ENCODE peak calls at places on chromosomes 3 and 15, in ten cellular contexts. L is CD8-positive, alpha-beta T cell; W is testis; A is GM23338; N is AG04450; Y is uterus; C is nephron progenitor cell; H is BJ; T is left ventricle myocardium inferior; J is left lung. B is an unnamed sample.
A peak's percentile ranks its signal among the peaks of the same experiment; 100 is the strongest.

GRCh38 chr15:24835301-24835700 is 119.5 kb upstream of the SNRPN start:
- DNase-seq in H (no peak), A (no peak), Y (no peak), L (no peak), N (no peak), C (no peak), W (no peak), T (no peak), J (no peak), B (no peak)

GRCh38 chr3:183253961-183254815 is 1.1 kb downstream of the B3GNT5 start:
- DNase-seq in J (peak; percentile 59), C (peak; percentile 64), Y (peak; percentile 38), H (no peak), L (no peak), A (peak; percentile 74), W (peak; percentile 42), N (no peak), T (peak; percentile 45), B (peak; percentile 54)

GRCh38 chr3:57923101-57923500 is 85.1 kb upstream of the FLNB start:
- DNase-seq in C (no peak), L (no peak), Y (no peak), T (no peak), J (no peak), N (no peak), W (no peak), A (no peak), H (no peak), B (no peak)

GRCh38 chr3:23959147-23959900 is 14.2 kb downstream of the NR1D2 start:
- DNase-seq in L (no peak), T (no peak), A (peak; percentile 25), C (no peak), J (no peak), W (no peak), Y (no peak), N (peak; percentile 72), H (peak; percentile 91), B (no peak)

GRCh38 chr3:182603501-182603900 is 189.8 kb upstream of the ATP11B start:
- DNase-seq in J (no peak), N (no peak), W (no peak), C (no peak), T (no peak), A (no peak), Y (no peak), H (no peak), L (no peak), B (no peak)

GRCh38 chr3:155676252-155676981 is 68.5 kb downstream of the PLCH1 start:
- DNase-seq in C (no peak), T (peak; percentile 30), Y (peak; percentile 14), L (no peak), H (peak; percentile 49), W (peak; percentile 75), N (no peak), J (peak; percentile 39), A (peak; percentile 36), B (no peak)

GRCh38 chr3:36456784-36457183 is 76.5 kb downstream of the STAC start:
- DNase-seq in H (no peak), N (no peak), C (no peak), J (no peak), A (no peak), L (no peak), Y (no peak), T (no peak), W (no peak), B (no peak)

GRCh38 chr15:88401972-88402656 is 65.1 kb downstream of the MRPL46 start:
- DNase-seq in A (peak; percentile 23), C (no peak), W (no peak), T (peak; percentile 74), L (no peak), J (no peak), H (no peak), N (no peak), Y (no peak), B (no peak)

GRCh38 chr3:132288357-132288756 is 28.9 kb upstream of the ACP3 start:
- DNase-seq in J (no peak), T (no peak), W (no peak), H (no peak), N (no peak), A (no peak), Y (no peak), C (no peak), L (no peak), B (no peak)

GRCh38 chr3:78140866-78141658 is 1101.2 kb downstream of the ROBO2 start:
- DNase-seq in W (no peak), T (no peak), H (no peak), J (no peak), A (no peak), N (peak; percentile 26), C (no peak), L (no peak), Y (no peak), B (no peak)

GRCh38 chr15:96327155-96327741 is 3.3 kb upstream of the NR2F2 start:
- DNase-seq in J (no peak), T (no peak), W (no peak), Y (peak; percentile 22), L (no peak), H (peak; percentile 72), A (peak; percentile 75), C (no peak), N (peak; percentile 71), B (no peak)

GRCh38 chr3:59690886-59691285 is 641.1 kb upstream of the CFAP20DC start:
- DNase-seq in J (no peak), C (no peak), L (no peak), W (no peak), Y (no peak), H (no peak), T (no peak), A (no peak), N (no peak), B (no peak)

GRCh38 chr3:13954266-13954665 is 74.4 kb upstream of the WNT7A start:
- DNase-seq in A (no peak), L (no peak), N (no peak), T (no peak), C (no peak), H (no peak), Y (no peak), J (no peak), W (no peak), B (no peak)

GRCh38 chr3:13951184-13951583 is 71.3 kb upstream of the WNT7A start:
- DNase-seq in J (no peak), N (no peak), Y (no peak), L (no peak), A (no peak), C (no peak), H (no peak), T (no peak), W (no peak), B (no peak)

GRCh38 chr3:13950042-13950441 is 70.2 kb upstream of the WNT7A start:
- DNase-seq in H (no peak), W (no peak), L (no peak), A (no peak), J (no peak), N (no peak), C (no peak), Y (no peak), T (no peak), B (no peak)

DNA sequence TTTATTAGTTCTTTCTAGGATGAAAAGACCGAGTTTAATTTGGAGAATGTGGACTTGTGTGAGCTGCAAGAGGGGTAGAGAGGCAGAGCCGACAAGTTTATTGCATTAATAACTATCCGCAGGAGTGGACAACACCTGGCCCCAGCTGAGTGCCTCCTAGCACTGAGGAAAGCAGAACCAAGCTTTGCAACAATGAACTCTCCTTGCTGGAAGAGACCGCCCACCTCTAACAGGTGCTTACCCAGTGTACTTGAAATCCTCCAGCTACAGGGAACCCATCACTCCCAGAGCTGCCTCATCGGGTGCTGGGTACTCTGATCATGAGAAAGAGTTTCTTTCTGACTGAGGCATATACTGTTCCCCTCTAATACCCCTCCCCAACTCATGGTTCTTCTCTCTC is 75.2 kb upstream of the WNT7A start:
- DNase-seq in L (no peak), N (no peak), J (no peak), H (no peak), Y (no peak), W (no peak), A (peak; percentile 5), T (no peak), C (no peak), B (no peak)
- TF ChIP-seq CTCF in L (no peak), N (no peak), J (no peak), H (no peak), Y (no peak), W (no peak), A (no peak), T (no peak), C (no peak), B (no peak)

GRCh38 chr3:151117044-151117443 is 31.6 kb downstream of the MED12L start:
- DNase-seq in Y (no peak), T (no peak), L (no peak), J (no peak), H (no peak), W (no peak), A (no peak), C (no peak), N (no peak), B (no peak)
- TF ChIP-seq CTCF in Y (no peak), T (no peak), L (no peak), J (no peak), H (no peak), W (no peak), A (peak; percentile 25), C (no peak), N (no peak), B (no peak)

DNA sequence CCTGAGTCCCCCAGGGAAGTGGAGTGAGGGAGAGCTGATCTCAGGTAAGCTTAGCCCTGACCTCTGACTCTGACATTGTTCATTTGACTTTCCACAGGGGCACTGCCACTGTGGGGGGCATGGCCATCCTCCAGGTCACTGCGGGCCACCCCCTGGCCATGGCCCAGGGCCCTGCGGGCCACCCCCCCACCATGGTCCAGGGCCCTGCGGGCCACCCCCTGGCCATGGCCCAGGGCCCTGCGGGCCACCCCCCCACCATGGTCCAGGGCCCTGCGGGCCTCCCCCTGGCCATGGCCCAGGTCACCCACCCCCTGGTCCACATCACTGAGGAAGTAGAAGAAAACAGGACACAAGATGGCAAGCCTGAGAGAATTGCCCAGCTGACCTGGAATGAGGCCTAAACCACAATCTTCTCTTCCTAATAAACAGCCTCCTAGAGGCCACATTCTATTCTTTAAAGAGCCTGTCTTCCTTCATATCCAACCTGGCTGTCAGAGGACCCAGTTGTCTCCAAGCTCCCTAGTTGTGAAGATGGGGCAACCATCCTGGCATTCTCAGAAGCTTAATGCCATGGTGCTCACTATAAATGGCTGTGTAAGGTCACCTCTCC is 1.9 kb upstream of the DISP2 start:
- DNase-seq in N (no peak), Y (no peak), A (no peak), C (no peak), H (no peak), W (no peak), T (no peak), L (no peak), J (no peak), B (no peak)
- TF ChIP-seq CTCF in N (no peak), Y (no peak), A (no peak), C (no peak), H (no peak), W (no peak), T (no peak), L (no peak), J (no peak), B (no peak)

DNA sequence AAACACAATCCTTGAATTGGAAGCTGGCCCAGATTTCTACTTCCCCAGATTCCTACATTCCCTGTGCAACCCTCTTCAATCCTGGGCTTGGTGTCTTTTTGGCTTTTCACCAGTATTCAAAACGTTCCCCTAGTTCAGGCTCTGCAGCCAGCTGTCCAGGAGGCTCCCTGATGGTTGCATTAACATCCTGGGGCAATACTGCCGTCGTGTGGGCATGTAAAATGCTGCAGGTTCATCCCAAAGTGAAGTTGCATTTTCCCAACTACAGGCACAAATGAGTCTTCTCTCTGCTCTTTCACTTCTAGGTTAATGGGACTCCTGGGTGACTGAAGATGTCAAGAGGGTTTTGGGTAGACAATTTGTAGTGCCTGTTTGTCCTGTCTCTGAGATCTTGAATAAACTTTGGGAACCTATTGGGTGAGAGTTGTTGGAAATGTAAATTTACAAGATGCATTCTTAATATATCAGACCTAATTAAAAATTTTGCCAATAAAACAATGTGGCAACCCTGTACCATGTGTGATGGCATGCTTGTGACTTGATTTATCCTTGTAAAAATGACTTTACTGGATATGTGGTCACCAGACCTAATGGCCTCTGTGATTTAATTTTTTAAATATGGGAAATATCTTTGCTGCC is 28.6 kb downstream of the SOX14 start:
- DNase-seq in C (no peak), J (no peak), L (no peak), N (no peak), A (peak; percentile 85), W (peak; percentile 76), H (no peak), T (no peak), Y (no peak), B (peak; percentile 57)
- TF ChIP-seq CTCF in C (peak; percentile 37), J (no peak), L (no peak), N (peak; percentile 54), A (peak; percentile 96), W (peak; percentile 50), H (peak; percentile 58), T (peak; percentile 8), Y (no peak), B (peak; percentile 60)

B was measured in endothelial cell.